ENCODE peak calls at places on chromosomes 7 and 10, in five cellular contexts. E, U, A, R and Z are unnamed samples.

GRCh38 chr10:88879754-88880286 is at the start of gene STAMBPL1:
- DNase-seq in E (no peak), U (no peak), A (peak; percentile 78), R (peak; percentile 72), Z (peak; percentile 78)

GRCh38 chr10:92567952-92568600 is 5.8 kb downstream of the IDE start:
- DNase-seq in E (no peak), U (no peak), A (no peak), R (no peak), Z (no peak)

GRCh38 chr10:69242844-69243212 is 22.7 kb downstream of the HKDC1 start:
- DNase-seq in E (no peak), U (no peak), A (no peak), R (no peak), Z (no peak)

GRCh38 chr10:30431435-30431911 is 2.5 kb upstream of the MAP3K8 start:
- DNase-seq in E (no peak), U (peak; percentile 57), A (no peak), R (no peak), Z (no peak)

GRCh38 chr7:23058412-23059096 is 44.6 kb upstream of the HYCC1 start:
- DNase-seq in E (no peak), U (no peak), A (no peak), R (no peak), Z (no peak)

GRCh38 chr10:43105119-43105792 is 28.4 kb downstream of the RET start:
- DNase-seq in E (peak; percentile 36), U (peak; percentile 84), A (peak; percentile 89), R (peak; percentile 48), Z (peak; percentile 70)

GRCh38 chr10:43623351-43623750 is 17.1 kb downstream of the ZNF485 start:
- DNase-seq in E (no peak), U (no peak), A (no peak), R (peak; percentile 45), Z (peak; percentile 18)

GRCh38 chr7:106589495-106589879 is 71.5 kb downstream of the CCDC71L start:
- DNase-seq in E (no peak), U (no peak), A (no peak), R (no peak), Z (no peak)

GRCh38 chr10:118311505-118311904 is 30.6 kb downstream of the FAM204A start:
- DNase-seq in E (no peak), U (no peak), A (no peak), R (no peak), Z (no peak)

GRCh38 chr7:129434846-129435318 is 650 bp downstream of the STRIP2 start:
- DNase-seq in E (peak; percentile 2), U (no peak), A (no peak), R (no peak), Z (no peak)

GRCh38 chr7:127377425-127377824 is 15.1 kb downstream of the ZNF800 start:
- DNase-seq in E (no peak), U (no peak), A (no peak), R (no peak), Z (no peak)

GRCh38 chr7:30166155-30166840 is 31.5 kb downstream of the MTURN start:
- DNase-seq in E (no peak), U (no peak), A (no peak), R (no peak), Z (no peak)

GRCh38 chr10:132502544-132503300 is 34.9 kb upstream of the INPP5A start:
- DNase-seq in E (no peak), U (no peak), A (no peak), R (no peak), Z (no peak)

GRCh38 chr10:1100691-1101368 is 44.6 kb downstream of the WDR37 start:
- DNase-seq in E (no peak), U (no peak), A (no peak), R (no peak), Z (no peak)

GRCh38 chr10:123837771-123838170 is 53.8 kb downstream of the CPXM2 start:
- DNase-seq in E (no peak), U (no peak), A (no peak), R (no peak), Z (no peak)

GRCh38 chr10:49518982-49519578 is 19.8 kb downstream of the ERCC6 start:
- DNase-seq in E (peak; percentile 36), U (no peak), A (no peak), R (no peak), Z (no peak)

GRCh38 chr7:157541295-157541608 is 204.4 kb downstream of the DNAJB6 start:
- DNase-seq in E (no peak), U (no peak), A (peak; percentile 50), R (no peak), Z (no peak)

GRCh38 chr10:114713525-114713924 is 55.5 kb upstream of the ABLIM1 start:
- DNase-seq in E (no peak), U (no peak), A (no peak), R (no peak), Z (no peak)
- H3K4me1 ChIP-seq in E (peaks cover 16% of the 10 kb centered on the region), U (peaks cover 9% of the 10 kb centered on the region), A (no peaks in the 10 kb centered on the region), R (no peaks in the 10 kb centered on the region), Z (no peaks in the 10 kb centered on the region)

GRCh38 chr7:104946338-104946737 is 67.7 kb upstream of the KMT2E start:
- DNase-seq in E (no peak), U (no peak), A (no peak), R (no peak), Z (no peak)
- H3K27ac ChIP-seq in E (no peak overlapping the region), U (peak overlapping the region; percentile 91), A (peak overlapping the region; percentile 80), R (peak overlapping the region; percentile 5), Z (no peak overlapping the region)

DNA sequence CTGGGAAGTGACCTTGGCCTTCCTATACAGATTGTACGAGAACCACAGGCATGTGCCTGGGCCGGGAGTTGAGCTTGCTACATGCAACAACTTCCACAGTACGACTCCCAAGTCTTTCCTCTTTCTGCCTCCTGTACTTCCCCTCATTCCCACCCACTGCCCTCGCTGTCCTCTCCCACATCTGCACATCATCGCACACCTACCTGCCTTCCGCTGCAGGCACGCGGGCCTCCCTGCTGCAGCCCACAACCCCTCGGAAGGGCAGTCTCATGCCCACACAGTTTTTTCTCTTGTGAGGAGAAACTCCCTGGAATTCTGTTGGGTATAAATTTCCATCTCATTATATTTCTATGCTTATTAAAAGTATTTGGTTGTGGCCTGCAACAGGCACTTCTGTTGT is 117.2 kb downstream of the ACTR3B start:
- DNase-seq in E (no peak), U (no peak), A (no peak), R (no peak), Z (no peak)
- H3K4me1 ChIP-seq in E (no peaks in the 10 kb centered on the region), U (no peaks in the 10 kb centered on the region), A (no peaks in the 10 kb centered on the region), R (no peaks in the 10 kb centered on the region), Z (no peaks in the 10 kb centered on the region)

GRCh38 chr7:102195361-102195760 is 91.3 kb upstream of the SH2B2 start:
- DNase-seq in E (no peak), U (no peak), A (no peak), R (no peak), Z (no peak)

GRCh38 chr7:102197161-102197560 is 89.5 kb upstream of the SH2B2 start:
- DNase-seq in E (no peak), U (no peak), A (no peak), R (no peak), Z (no peak)

GRCh38 chr7:102197599-102197998 is 89.1 kb upstream of the SH2B2 start:
- DNase-seq in E (no peak), U (no peak), A (no peak), R (no peak), Z (no peak)

GRCh38 chr7:102193806-102194205 is 92.9 kb upstream of the SH2B2 start:
- DNase-seq in E (no peak), U (no peak), A (no peak), R (no peak), Z (no peak)

GRCh38 chr7:102196028-102196427 is 90.6 kb upstream of the SH2B2 start:
- DNase-seq in E (no peak), U (no peak), A (no peak), R (no peak), Z (no peak)
- H3K27ac ChIP-seq in E (no peak overlapping the region), U (no peak overlapping the region), A (no peak overlapping the region), R (no peak overlapping the region), Z (no peak overlapping the region)